ENCODE peak calls at places on chromosomes 16 and 17, in eight cellular contexts. P is stomach, F is dorsolateral prefrontal cortex, M is uterus, W is mammary epithelial cell, S is colonic mucosa, T is fibroblast of lung, C is aorta. U is an unnamed sample.

GRCh38 chr16:10112021-10112420 is 70.2 kb downstream of the GRIN2A start:
- DNase-seq in P (no peak), T (no peak), F (no peak), S (no peak), W (peak), C (no peak), M (no peak), U (no peak)

GRCh38 chr17:9982159-9982558 is 77.1 kb upstream of the RCVRN start:
- DNase-seq in C (no peak), T (no peak), W (no peak), M (no peak), F (peak), S (no peak), P (no peak), U (no peak)

GRCh38 chr16:7866144-7866543 is 533.5 kb downstream of the RBFOX1 start:
- DNase-seq in T (no peak), S (no peak), M (no peak), F (no peak), W (no peak), C (no peak), P (no peak), U (no peak)

GRCh38 chr17:19579867-19580565 is 46.4 kb downstream of the SLC47A1 start:
- DNase-seq in S (no peak), T (peak), F (peak), M (peak), C (no peak), P (no peak), W (no peak), U (no peak)

GRCh38 chr17:66995944-66996343 is 31.4 kb downstream of the CACNG4 start:
- DNase-seq in S (no peak), T (no peak), M (no peak), P (no peak), F (no peak), W (no peak), C (no peak), U (no peak)

GRCh38 chr17:17668358-17668757 is 12.9 kb upstream of the RAI1 start:
- DNase-seq in T (no peak), P (no peak), W (no peak), F (no peak), S (no peak), M (no peak), C (no peak), U (no peak)

GRCh38 chr16:72996291-72997062 is 51.5 kb downstream of the ZFHX3 start:
- DNase-seq in M (no peak), S (peak), C (no peak), P (peak), F (no peak), T (no peak), W (no peak), U (peak)

GRCh38 chr16:2709588-2709984 is 10.4 kb downstream of the PRSS27 start:
- DNase-seq in F (no peak), W (no peak), C (no peak), S (no peak), T (no peak), M (no peak), P (no peak), U (no peak)

GRCh38 chr16:24328835-24329418 is 72.8 kb downstream of the CACNG3 start:
- DNase-seq in C (no peak), M (no peak), P (no peak), F (no peak), T (no peak), W (no peak), S (no peak), U (no peak)

GRCh38 chr16:87723224-87723619 is 42.6 kb downstream of the KLHDC4 start:
- DNase-seq in M (no peak), F (peak), P (peak), S (no peak), W (peak), C (no peak), T (peak), U (no peak)

GRCh38 chr16:57645691-57646387 is 17.4 kb downstream of the ADGRG1 start:
- DNase-seq in F (no peak), T (peak), W (peak), S (no peak), M (no peak), P (no peak), C (no peak), U (no peak)

GRCh38 chr17:7914771-7915610 is 1.1 kb downstream of the RNF227 start:
- DNase-seq in M (peak), S (no peak), F (no peak), C (no peak), T (peak), W (peak), P (no peak), U (no peak)

GRCh38 chr17:32570081-32570396 is 83.2 kb downstream of the CDK5R1 start:
- DNase-seq in P (no peak), S (no peak), F (no peak), M (no peak), T (no peak), W (no peak), C (no peak), U (no peak)
- H3K27ac ChIP-seq in P (no peak), S (no peak), F (no peak), M (no peak), T (no peak), W (peak), C (no peak), U (peak)

DNA sequence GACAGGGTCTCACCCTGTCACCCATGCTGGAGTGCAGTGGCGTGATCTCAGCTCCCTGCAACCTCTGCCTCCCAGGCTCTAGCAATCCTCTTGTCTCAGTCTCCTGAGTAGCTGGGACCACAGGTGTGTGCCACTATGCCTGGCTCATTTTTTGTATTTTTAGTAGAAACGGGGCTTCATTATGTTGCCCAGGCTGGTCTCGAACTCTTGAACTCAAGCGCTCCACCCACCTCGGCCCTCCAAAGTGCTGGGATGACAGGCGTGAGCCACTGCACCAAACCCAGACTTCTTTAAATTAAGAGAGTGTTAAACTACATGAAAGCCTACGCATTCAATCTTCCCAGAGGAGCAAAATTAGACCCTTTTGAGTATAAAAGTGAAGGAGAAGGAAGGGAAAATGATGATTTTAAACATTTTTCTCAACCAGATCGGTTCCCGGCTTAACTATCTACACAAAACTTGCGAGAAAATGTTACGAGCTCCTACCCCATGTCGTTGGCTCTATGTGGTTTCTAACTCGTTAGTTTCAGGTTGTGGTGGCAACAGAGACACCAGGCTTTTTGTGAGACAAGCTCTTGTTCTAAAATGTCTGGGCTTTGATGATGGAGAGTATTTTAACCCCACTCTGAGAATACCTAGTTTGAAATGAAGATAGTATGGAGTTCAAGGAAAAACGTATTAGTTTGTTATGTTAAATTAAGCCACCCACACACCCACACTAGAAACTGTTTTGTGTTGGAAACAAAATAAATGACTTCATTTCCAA is 26.3 kb downstream of the STAT5B start:
- DNase-seq in P (no peak), T (no peak), M (no peak), C (no peak), F (no peak), W (no peak), S (no peak), U (no peak)
- H3K27ac ChIP-seq in P (peak), T (peak), M (peak), C (peak), F (peak), W (no peak), S (peak), U (no peak)

GRCh38 chr17:38657824-38658740 is 16.7 kb downstream of the EPOP start:
- DNase-seq in T (no peak), P (no peak), W (no peak), C (peak), F (no peak), S (no peak), M (no peak), U (no peak)

GRCh38 chr17:38656959-38657823 is 17.6 kb downstream of the EPOP start:
- DNase-seq in M (no peak), S (peak), C (no peak), P (no peak), F (peak), T (no peak), W (no peak), U (no peak)

GRCh38 chr17:38660097-38661026 is 14.4 kb downstream of the EPOP start:
- DNase-seq in F (no peak), P (no peak), M (no peak), T (no peak), W (no peak), S (no peak), C (peak), U (no peak)

GRCh38 chr17:38658741-38659345 is 15.9 kb downstream of the EPOP start:
- DNase-seq in S (no peak), P (no peak), W (no peak), C (peak), T (no peak), F (peak), M (no peak), U (no peak)

GRCh38 chr17:38659415-38659814 is 15.3 kb downstream of the EPOP start:
- DNase-seq in F (no peak), C (peak), M (no peak), P (no peak), W (no peak), T (no peak), S (no peak), U (no peak)
- H3K27ac ChIP-seq in F (peak), C (no peak), M (no peak), P (no peak), W (no peak), T (no peak), S (no peak), U (no peak)

DNA sequence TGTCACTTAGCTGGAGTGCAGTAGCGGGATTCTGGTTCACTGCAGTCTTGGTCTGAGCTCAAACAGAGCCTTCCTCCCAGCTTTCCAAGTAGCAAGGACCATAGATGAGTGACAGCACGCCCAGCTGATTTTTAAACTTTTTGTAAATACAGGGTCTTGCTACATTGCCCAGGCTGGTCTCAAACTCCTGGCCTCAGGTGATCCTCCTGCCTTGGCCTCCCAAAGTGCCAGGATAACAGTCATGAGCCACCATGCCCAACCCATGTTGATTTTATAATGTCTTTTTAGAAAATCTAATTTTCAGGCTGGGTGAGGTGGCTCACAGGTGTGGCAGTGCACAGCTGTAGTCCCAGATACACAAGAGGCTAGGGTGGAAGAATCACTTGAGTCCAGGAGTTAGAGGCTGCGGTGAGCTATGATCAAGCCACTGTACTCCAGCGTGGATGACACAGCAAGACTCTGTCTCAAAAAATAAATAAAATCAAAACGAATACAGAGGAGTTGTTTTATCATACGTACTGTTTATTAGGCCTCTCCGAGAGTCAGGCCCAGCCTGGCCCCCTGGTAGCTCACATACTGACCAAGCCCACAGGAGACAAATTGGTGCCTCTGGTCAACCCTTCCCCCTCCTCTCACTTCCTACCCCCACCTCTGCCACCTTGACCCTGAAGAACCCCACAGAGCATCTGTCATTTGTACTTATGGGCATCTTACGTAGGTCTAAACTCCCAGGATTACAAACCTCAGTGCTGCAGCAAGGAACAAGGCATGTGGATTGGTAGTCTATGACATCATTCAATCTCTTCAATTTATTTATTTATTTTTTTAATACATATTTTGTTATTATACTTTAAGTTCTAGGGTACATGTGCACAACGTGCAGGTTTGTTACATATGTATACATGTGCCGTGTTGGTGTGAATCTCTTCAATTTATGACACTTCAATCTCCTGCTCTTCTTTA is 13.6 kb downstream of the C16orf86 start:
- DNase-seq in S (no peak), C (no peak), T (no peak), M (no peak), W (no peak), P (no peak), F (no peak), U (no peak)
- H3K27ac ChIP-seq in S (no peak), C (no peak), T (no peak), M (no peak), W (no peak), P (no peak), F (no peak), U (no peak)

GRCh38 chr17:58330544-58330996 is 2.0 kb upstream of the TSPOAP1 start:
- DNase-seq in F (no peak), P (no peak), T (no peak), W (no peak), C (no peak), S (no peak), M (no peak), U (no peak)
- H3K27ac ChIP-seq in F (peak), P (peak), T (no peak), W (no peak), C (no peak), S (peak), M (no peak), U (no peak)

DNA sequence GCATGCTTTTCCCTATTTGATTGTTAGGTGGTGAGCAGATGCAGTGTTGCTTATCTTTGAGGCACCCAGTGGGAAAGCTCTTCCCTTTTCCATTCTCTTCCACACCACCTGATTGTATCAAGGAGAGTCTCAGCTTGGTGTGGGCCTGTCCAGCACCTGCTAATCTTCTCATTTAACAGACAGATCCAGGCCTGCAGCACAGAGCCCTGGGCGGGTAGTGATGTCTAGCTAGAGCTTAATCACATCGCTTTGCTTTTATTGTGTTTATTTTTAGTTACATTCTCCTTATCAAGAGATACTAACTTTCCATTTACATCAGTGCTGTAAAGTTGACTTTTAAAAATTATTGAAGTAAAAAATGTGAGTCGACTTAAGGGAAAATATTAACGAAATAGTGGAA is 24.2 kb downstream of the FOXL1 start:
- DNase-seq in P (no peak), M (no peak), C (no peak), W (no peak), F (no peak), T (no peak), S (no peak), U (no peak)
- H3K27ac ChIP-seq in P (no peak), M (no peak), C (peak), W (no peak), F (no peak), T (no peak), S (no peak), U (no peak)

DNA sequence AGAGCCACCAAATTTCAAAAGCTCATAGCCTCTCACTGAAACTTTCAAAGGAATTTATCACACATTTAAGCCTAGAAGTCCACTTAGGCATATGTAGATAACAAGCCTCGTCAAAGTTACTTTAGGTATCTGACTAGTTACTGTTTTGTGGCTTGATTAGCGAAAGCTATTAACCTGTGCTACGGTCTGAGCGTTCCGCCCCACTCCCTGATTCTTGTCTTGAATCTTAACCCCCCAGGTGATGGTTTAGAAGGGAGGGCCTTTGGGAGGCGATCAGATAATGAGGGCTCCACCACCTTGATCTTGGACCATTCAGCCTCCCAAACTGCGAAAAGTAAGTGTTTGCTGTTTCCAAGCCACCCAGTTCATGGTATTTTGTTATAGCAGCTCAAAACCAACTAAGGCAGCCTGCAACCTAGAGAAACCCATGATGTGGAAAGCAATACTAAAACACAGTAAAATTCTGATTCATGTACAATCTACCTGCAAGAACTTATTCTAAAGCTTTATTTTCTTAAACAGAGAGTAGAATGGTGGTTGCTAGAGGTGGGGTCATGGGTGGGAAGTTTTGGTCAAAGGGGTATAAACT is 7.1 kb downstream of the HSDL1 start:
- DNase-seq in M (no peak), S (no peak), C (no peak), W (no peak), F (no peak), P (no peak), T (no peak), U (no peak)
- H3K27ac ChIP-seq in M (no peak), S (no peak), C (no peak), W (no peak), F (no peak), P (no peak), T (no peak), U (no peak)

DNA sequence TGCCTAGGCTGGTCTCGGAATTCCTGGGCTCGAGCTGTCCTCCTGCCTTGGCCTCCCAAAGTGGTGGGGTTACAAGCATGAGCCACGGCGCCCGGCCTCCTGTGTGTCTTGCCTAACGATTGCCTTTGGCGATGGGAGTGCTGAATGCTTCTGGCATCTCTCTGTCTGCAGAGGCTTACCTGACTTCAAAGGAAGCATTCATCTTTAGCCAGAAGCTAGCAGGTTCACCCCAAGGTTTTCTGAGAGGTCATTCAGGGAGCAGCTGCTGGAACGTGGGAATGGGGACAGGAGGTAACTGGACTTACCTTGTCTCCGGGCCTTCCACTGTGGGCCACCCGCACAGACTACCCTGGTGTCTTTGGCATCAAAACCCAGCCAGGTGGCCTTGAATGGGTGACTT is 54.7 kb downstream of the PLCG2 start:
- DNase-seq in M (no peak), T (no peak), F (no peak), C (no peak), S (no peak), P (no peak), W (no peak), U (no peak)
- H3K27ac ChIP-seq in M (no peak), T (no peak), F (no peak), C (no peak), S (no peak), P (no peak), W (no peak), U (no peak)

DNA sequence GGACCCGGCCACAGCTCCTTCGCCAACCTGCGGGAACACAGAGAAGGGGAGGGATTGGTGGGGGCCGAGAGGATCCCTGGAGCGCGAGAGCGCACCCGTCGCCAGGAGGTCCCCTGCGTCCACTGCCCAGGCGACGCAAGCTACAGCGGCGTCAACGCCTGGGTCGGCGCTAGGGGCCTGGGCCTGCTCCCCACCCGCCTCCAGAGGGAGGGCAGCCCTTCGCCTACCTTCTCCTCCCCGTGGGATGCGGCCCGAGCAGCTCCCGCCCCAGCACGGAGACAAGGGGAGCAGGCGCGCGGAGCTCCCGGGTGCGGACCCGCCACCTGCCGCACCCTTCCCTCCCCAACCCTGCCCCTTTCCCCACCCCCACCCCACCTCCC is 118.9 kb upstream of the SMURF2 start:
- DNase-seq in T (no peak), C (no peak), M (no peak), W (no peak), P (no peak), S (no peak), F (no peak), U (no peak)
- H3K27ac ChIP-seq in T (no peak), C (no peak), M (peak), W (no peak), P (peak), S (peak), F (peak), U (peak)